ENCODE peak calls at places on chromosome 4, in six cellular contexts. E is right lobe of liver, S is ascending aorta, D is transverse colon, V is left ventricle myocardium inferior, J is endodermal cell. A is an unnamed sample.
A peak's percentile ranks its signal among the peaks of the same experiment; 100 is the strongest.

GRCh38 chr4:7668282-7668681 is 233.6 kb upstream of the PSAPL1 start:
- DNase-seq in E (peak; percentile 4), S (no peak), D (no peak), V (no peak), J (no peak), A (no peak)

GRCh38 chr4:68434836-68435235 is 12.4 kb upstream of the TMPRSS11E start:
- DNase-seq in E (no peak), S (no peak), D (no peak), V (no peak), J (no peak), A (no peak)

GRCh38 chr4:133316874-133317273 is 167.8 kb downstream of the PCDH10 start:
- DNase-seq in E (no peak), S (no peak), D (no peak), V (no peak), J (no peak), A (no peak)

GRCh38 chr4:153765836-153766235 is 6.0 kb upstream of the RNF175 start:
- DNase-seq in E (no peak), S (no peak), D (no peak), V (no peak), J (no peak), A (no peak)

GRCh38 chr4:185590982-185591381 is 55.7 kb upstream of the PDLIM3 start:
- DNase-seq in E (no peak), S (no peak), D (no peak), V (no peak), J (no peak), A (no peak)

GRCh38 chr4:79576480-79576803 is 168.4 kb upstream of the GK2 start:
- DNase-seq in E (no peak), S (no peak), D (no peak), V (no peak), J (no peak), A (peak; percentile 1)

GRCh38 chr4:164320847-164321246 is 433.1 kb upstream of the SMIM31 start:
- DNase-seq in E (no peak), S (no peak), D (no peak), V (no peak), J (no peak), A (no peak)

GRCh38 chr4:151436093-151436518 is 27.1 kb downstream of the FHIP1A start:
- DNase-seq in E (no peak), S (no peak), D (no peak), V (no peak), J (no peak), A (no peak)

GRCh38 chr4:2363056-2363719 is 55.3 kb downstream of the ZFYVE28 start:
- DNase-seq in E (peak; percentile 88), S (no peak), D (no peak), V (no peak), J (peak; percentile 58), A (no peak)

GRCh38 chr4:99950913-99951254 is 809 bp upstream of the H2AZ1 start:
- DNase-seq in E (no peak), S (no peak), D (no peak), V (no peak), J (no peak), A (no peak)

GRCh38 chr4:157818946-157819692 is 353.7 kb downstream of the GASK1B start:
- DNase-seq in E (no peak), S (no peak), D (no peak), V (no peak), J (no peak), A (no peak)

GRCh38 chr4:2914220-2915126 is 48.7 kb downstream of the NOP14 start:
- DNase-seq in E (peak; percentile 14), S (no peak), D (no peak), V (no peak), J (no peak), A (no peak)

GRCh38 chr4:146310319-146311021 is 96.1 kb downstream of the REELD1 start:
- DNase-seq in E (no peak), S (no peak), D (no peak), V (no peak), J (no peak), A (no peak)

GRCh38 chr4:41196633-41197332 is 17.6 kb downstream of the APBB2 start:
- DNase-seq in E (no peak), S (no peak), D (no peak), V (no peak), J (no peak), A (no peak)

GRCh38 chr4:33187035-33187434 is 2466.9 kb downstream of the PCDH7 start:
- DNase-seq in E (no peak), S (no peak), D (no peak), V (no peak), J (no peak), A (no peak)

GRCh38 chr4:145049241-145049640 is 48.8 kb downstream of the ANAPC10 start:
- DNase-seq in E (no peak), S (no peak), D (no peak), V (no peak), J (no peak), A (no peak)

GRCh38 chr4:160299608-160300007 is 1196.7 kb downstream of the RAPGEF2 start:
- DNase-seq in E (no peak), S (no peak), D (no peak), V (no peak), J (no peak), A (no peak)

GRCh38 chr4:17310269-17310652 is 201.6 kb downstream of the QDPR start:
- DNase-seq in E (no peak), S (no peak), D (no peak), V (no peak), J (no peak), A (peak; percentile 23)

GRCh38 chr4:17315459-17315858 is 196.4 kb downstream of the QDPR start:
- DNase-seq in E (no peak), S (no peak), D (no peak), V (no peak), J (no peak), A (no peak)

GRCh38 chr4:17313194-17313593 is 198.7 kb downstream of the QDPR start:
- DNase-seq in E (no peak), S (no peak), D (no peak), V (no peak), J (no peak), A (no peak)

DNA sequence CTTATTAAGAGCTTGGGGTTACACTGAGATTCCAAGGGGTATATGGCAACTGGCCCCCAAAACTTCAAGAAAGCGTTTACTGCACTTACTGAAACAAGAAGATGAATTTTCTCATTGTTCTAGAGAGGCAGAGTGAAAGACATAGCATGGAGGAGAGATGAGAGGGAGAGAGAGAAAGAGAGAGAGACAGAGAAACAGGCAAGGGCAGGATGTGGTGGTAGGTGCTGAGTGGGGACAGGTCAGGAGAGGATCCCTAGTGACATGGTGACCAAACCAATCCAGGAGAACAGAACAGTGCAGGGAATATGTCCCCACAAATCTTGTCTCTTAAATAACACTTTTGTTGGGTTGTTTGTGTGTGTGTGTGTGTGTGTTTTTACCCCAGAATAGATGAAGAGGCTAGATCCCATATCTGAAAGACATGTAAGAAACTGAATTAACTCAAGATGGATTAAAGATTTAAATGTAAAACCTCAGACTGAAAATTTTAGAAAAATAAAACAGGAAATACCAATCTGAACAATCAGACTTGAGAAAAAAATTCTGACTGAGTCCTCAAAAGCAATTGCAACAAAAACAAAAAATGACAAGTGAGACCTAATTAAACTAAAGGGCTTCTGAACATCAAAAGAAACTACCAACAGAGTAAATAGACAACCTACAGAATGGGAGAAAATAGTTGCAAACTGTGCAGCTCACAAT is 202.2 kb downstream of the QDPR start:
- DNase-seq in E (no peak), S (no peak), D (no peak), V (no peak), J (no peak), A (no peak)
- H3K4me3 ChIP-seq in E (no peak overlapping the region), S (no peak overlapping the region), D (no peak overlapping the region), V (no peak overlapping the region), J (no peak overlapping the region), A (no peak overlapping the region)

DNA sequence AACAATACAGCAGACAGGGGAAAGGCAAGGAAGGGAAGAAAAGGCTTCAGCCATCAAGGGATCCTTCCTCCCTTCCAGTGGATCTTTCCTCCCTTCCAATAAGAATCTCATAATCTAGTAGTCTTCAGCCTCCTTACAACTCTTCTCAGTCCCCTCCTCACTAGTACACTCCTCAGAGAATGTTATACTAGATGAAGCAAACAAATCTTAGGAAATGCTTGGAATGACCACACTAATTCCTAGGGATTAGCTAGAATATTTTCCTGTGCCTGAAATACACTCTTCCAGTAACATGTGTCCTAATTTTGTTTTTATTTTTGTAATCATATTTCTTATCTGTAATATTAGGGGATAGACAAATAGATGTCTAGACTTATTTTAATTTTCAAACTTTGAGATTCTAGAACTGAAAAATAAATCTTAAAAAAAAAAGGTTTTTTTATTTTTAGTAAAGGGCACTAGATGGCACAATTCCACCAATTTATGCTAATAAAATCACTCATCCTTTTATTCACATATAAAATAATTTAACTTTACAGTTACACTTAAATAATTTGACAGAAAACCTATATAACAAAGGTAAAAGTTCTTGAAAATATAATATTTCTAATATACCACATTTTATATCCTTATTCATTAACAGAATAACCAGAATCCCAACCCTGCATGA is 7.0 kb upstream of the STPG2 start:
- DNase-seq in E (no peak), S (no peak), D (no peak), V (no peak), J (no peak), A (no peak)
- H3K27ac ChIP-seq in E (no peak overlapping the region), S (no peak overlapping the region), D (no peak overlapping the region), V (no peak overlapping the region), J (no peak overlapping the region), A (no peak overlapping the region)

DNA sequence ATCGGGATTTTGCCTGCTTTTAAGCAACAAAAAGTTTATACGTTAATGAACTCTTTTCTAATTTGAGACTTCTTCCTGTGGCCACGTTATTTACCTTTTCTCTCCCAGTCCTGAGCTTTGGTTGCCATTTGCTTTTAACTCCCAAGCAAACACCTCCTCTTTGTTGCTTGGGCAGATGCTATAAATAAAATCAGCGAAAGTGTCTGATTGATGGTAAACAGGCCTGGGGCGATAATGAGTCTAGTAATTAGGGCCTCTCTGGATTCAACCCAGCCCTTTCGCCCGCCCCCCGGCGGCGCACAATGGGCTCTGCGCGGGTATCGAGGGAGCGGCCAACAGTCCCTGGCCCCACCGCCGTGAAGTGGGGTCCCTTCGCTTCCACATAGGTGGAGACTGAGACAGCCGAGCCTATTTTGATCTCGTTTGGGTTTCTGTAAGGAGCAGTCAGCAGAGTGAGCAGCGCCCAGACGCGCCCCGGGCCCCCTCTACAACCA is 791 bp downstream of the CLGN start:
- DNase-seq in E (peak; percentile 21), S (no peak), D (no peak), V (peak; percentile 44), J (no peak), A (peak; percentile 19)
- TF ChIP-seq CTCF in E (no peak), S (no peak), D (no peak), V (no peak), J (peak; percentile 45), A (peak; percentile 12)

GRCh38 chr4:127668770-127669169 is 36.0 kb downstream of the INTU start:
- DNase-seq in E (no peak), S (no peak), D (no peak), V (no peak), J (no peak), A (no peak)

GRCh38 chr4:127669691-127670090 is 36.9 kb downstream of the INTU start:
- DNase-seq in E (no peak), S (no peak), D (no peak), V (no peak), J (no peak), A (no peak)

GRCh38 chr4:127667772-127668171 is 35.0 kb downstream of the INTU start:
- DNase-seq in E (no peak), S (no peak), D (no peak), V (no peak), J (no peak), A (no peak)

DNA sequence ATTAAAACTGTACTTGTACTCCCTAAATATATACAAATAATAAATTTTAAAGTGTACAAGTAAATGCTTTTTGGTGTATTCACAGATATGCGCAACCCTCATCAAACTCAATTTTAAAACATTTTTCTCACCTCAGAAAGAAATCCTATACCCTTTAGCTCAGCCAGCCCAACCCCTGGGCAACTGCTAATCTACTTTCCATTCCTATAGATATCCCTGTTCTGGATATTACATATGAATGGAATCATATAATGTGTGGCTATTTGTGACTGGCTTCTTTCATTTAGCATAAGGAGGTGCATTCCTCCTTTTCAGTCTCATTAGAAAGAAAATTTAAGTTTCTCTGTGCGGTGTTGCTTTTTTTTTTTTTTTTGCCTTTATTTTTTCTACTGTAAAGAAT is 39.4 kb downstream of the INTU start:
- DNase-seq in E (no peak), S (no peak), D (no peak), V (no peak), J (no peak), A (no peak)
- H3K4me3 ChIP-seq in E (no peak overlapping the region), S (no peak overlapping the region), D (no peak overlapping the region), V (no peak overlapping the region), J (no peak overlapping the region), A (no peak overlapping the region)

A was measured in OCI-LY7.